ENCODE peak calls at places on chromosomes 16 and 17, in eight cellular contexts. S is A549, V is colonic mucosa, W is tibial artery, G is cardiac muscle cell, K is body of pancreas, B is fibroblast of pulmonary artery, U is glutamatergic neuron. F is an unnamed sample.

GRCh38 chr17:59753522-59754467 is 46.3 kb downstream of the VMP1 start:
- DNase-seq in S (peak; percentile 81), V (peak; percentile 47), W (no peak), G (peak; percentile 86), K (no peak), B (peak; percentile 95), U (no peak), F (no peak)

GRCh38 chr17:70597774-70598173 is 428.4 kb downstream of the KCNJ2 start:
- DNase-seq in S (no peak), V (no peak), W (no peak), G (no peak), K (no peak), B (no peak), U (no peak), F (no peak)

GRCh38 chr17:75517277-75517865 is 1.0 kb downstream of the TSEN54 start:
- DNase-seq in S (peak; percentile 81), V (peak; percentile 61), W (no peak), G (no peak), K (no peak), B (no peak), U (no peak), F (no peak)

GRCh38 chr16:54843424-54843750 is 87.3 kb upstream of the IRX5 start:
- DNase-seq in S (no peak), V (no peak), W (no peak), G (no peak), K (no peak), B (no peak), U (no peak), F (no peak)

GRCh38 chr17:14301279-14301760 is 439 bp downstream of the HS3ST3B1 start:
- DNase-seq in S (peak; percentile 25), V (no peak), W (no peak), G (peak; percentile 60), K (no peak), B (no peak), U (peak; percentile 39), F (peak; percentile 33)

GRCh38 chr17:13024526-13025263 is 6.9 kb upstream of the ELAC2 start:
- DNase-seq in S (peak; percentile 79), V (peak; percentile 60), W (peak; percentile 47), G (peak; percentile 79), K (peak; percentile 68), B (peak; percentile 67), U (peak; percentile 87), F (peak; percentile 90)

GRCh38 chr16:23949630-23950290 is 114.0 kb downstream of the PRKCB start:
- DNase-seq in S (no peak), V (peak; percentile 33), W (no peak), G (no peak), K (no peak), B (no peak), U (no peak), F (no peak)

GRCh38 chr16:57607676-57608461 is 20.6 kb upstream of the ADGRG1 start:
- DNase-seq in S (no peak), V (no peak), W (no peak), G (no peak), K (no peak), B (no peak), U (no peak), F (no peak)

GRCh38 chr16:75443301-75443700 is 10.0 kb upstream of the CFDP1 start:
- DNase-seq in S (no peak), V (no peak), W (no peak), G (no peak), K (no peak), B (peak; percentile 22), U (no peak), F (no peak)

GRCh38 chr17:17681744-17682292 is 560 bp downstream of the RAI1 start:
- DNase-seq in S (no peak), V (peak; percentile 55), W (no peak), G (no peak), K (peak; percentile 49), B (no peak), U (peak; percentile 59), F (peak; percentile 44)

GRCh38 chr17:58960068-58960467 is 146.6 kb downstream of the TRIM37 start:
- DNase-seq in S (peak; percentile 16), V (peak; percentile 17), W (no peak), G (peak; percentile 21), K (no peak), B (peak; percentile 62), U (no peak), F (no peak)

GRCh38 chr16:11303405-11304138 is 22.4 kb upstream of the PRM1 start:
- DNase-seq in S (no peak), V (no peak), W (no peak), G (no peak), K (peak; percentile 33), B (no peak), U (no peak), F (no peak)

GRCh38 chr16:53999841-54000240 is 286.7 kb downstream of the IRX3 start:
- DNase-seq in S (no peak), V (no peak), W (no peak), G (no peak), K (no peak), B (no peak), U (no peak), F (no peak)

GRCh38 chr16:83717308-83717707 is 90.5 kb upstream of the HSBP1 start:
- DNase-seq in S (no peak), V (no peak), W (no peak), G (no peak), K (no peak), B (no peak), U (no peak), F (no peak)

GRCh38 chr16:77919761-77920415 is 102.5 kb upstream of the CLEC3A start:
- DNase-seq in S (no peak), V (no peak), W (no peak), G (no peak), K (no peak), B (no peak), U (no peak), F (no peak)

GRCh38 chr17:78726471-78727010 is 55.5 kb downstream of the CYTH1 start:
- DNase-seq in S (no peak), V (no peak), W (no peak), G (no peak), K (no peak), B (no peak), U (no peak), F (no peak)

GRCh38 chr17:78724544-78724943 is 57.5 kb downstream of the CYTH1 start:
- DNase-seq in S (no peak), V (no peak), W (no peak), G (no peak), K (no peak), B (no peak), U (no peak), F (no peak)

GRCh38 chr17:78723957-78724356 is 58.1 kb downstream of the CYTH1 start:
- DNase-seq in S (no peak), V (no peak), W (no peak), G (no peak), K (no peak), B (no peak), U (no peak), F (no peak)

GRCh38 chr17:78725448-78726021 is 56.5 kb downstream of the CYTH1 start:
- DNase-seq in S (no peak), V (no peak), W (no peak), G (no peak), K (no peak), B (no peak), U (no peak), F (no peak)

GRCh38 chr17:78724999-78725398 is 57.1 kb downstream of the CYTH1 start:
- DNase-seq in S (no peak), V (no peak), W (no peak), G (no peak), K (no peak), B (no peak), U (no peak), F (no peak)
- TF ChIP-seq CTCF in S (no peak), V (no peak), W (no peak), G (no peak), K (no peak), B (no peak), U (no peak), F (no peak)

DNA sequence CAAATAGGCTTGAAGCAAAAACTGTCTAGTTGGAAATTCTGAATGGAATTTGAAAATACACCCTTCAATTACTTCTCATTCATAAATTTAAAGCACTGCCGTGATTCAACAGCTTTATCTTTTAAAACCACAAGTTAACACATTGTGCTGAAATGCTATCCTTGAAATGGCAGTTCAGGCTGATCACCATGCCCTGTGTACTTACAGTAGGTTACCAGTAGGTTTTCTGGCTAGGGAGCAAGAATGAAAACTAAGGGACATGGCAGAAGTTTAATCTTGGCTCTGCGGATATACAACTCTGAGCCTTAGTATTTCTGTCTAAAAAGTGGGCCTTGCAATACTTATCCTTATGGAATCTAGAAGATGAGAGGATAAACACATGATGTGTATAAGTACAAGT is 28.0 kb downstream of the NXPH3 start:
- DNase-seq in S (no peak), V (no peak), W (no peak), G (no peak), K (no peak), B (peak; percentile 33), U (no peak), F (no peak)
- TF ChIP-seq CTCF in S (no peak), V (no peak), W (peak; percentile 49), G (peak; percentile 40), K (no peak), B (peak; percentile 26), U (peak; percentile 61), F (peak; percentile 24)

GRCh38 chr17:54426287-54426886 is 474.3 kb upstream of the TOM1L1 start:
- DNase-seq in S (peak; percentile 1), V (no peak), W (no peak), G (peak; percentile 57), K (no peak), B (peak; percentile 2), U (no peak), F (no peak)
- TF ChIP-seq CTCF in S (peak; percentile 29), V (no peak), W (no peak), G (no peak), K (peak; percentile 15), B (no peak), U (peak; percentile 48), F (peak; percentile 18)

DNA sequence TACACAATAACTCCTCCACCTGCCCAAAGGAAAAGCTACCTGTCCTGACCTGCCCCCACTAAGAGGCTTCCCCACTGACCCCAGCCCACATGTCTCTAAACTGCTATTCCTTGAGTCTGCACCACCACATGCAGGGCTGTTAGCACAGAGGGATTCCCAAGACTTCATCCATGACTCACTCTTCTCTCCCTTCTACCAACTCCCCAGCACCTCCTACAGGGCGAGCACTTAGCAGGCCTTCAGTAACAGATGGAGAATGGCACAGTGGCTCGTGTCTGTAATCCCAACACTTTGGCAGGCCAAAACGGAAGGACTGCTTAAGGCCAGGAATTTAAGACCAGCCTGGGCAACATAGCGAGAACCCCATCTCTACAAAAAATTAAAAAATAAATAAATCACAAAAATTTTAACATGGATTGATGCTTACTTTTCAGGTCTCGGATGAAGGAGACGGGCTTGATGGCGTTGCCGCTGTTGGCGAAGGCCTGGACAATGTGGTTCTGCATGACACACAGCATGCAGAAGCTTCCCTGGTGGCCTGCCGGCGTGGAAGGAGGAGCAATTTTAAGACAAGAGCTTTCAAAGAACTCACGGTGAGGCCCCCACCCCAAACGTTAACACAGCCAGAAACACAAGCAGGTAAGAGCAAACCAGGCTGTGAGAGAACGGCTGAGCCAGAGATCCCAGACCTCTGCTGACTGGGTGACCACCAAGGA is 12.0 kb downstream of the USP36 start:
- DNase-seq in S (peak; percentile 80), V (no peak), W (no peak), G (no peak), K (no peak), B (peak; percentile 59), U (no peak), F (no peak)
- TF ChIP-seq CTCF in S (peak; percentile 26), V (no peak), W (no peak), G (peak; percentile 34), K (no peak), B (peak; percentile 56), U (no peak), F (no peak)